ENCODE peak calls at places on chromosomes 12 and 14, in four cellular contexts. M, I, A and X are unnamed samples.

GRCh38 chr14:101024686-101025085 is 121.2 kb upstream of the RTL1 start:
- DNase-seq in M (no peak), I (no peak), A (no peak), X (no peak)

GRCh38 chr14:75906680-75907280 is 75.0 kb downstream of the TGFB3 start:
- DNase-seq in M (peak; percentile 72), I (peak; percentile 48), A (peak; percentile 79), X (peak; percentile 21)

GRCh38 chr14:85214471-85214870 is 315.5 kb upstream of the FLRT2 start:
- DNase-seq in M (peak; percentile 48), I (no peak), A (peak; percentile 4), X (peak; percentile 64)

GRCh38 chr14:105894125-105894977 is 368.0 kb downstream of the TMEM121 start:
- DNase-seq in M (no peak), I (no peak), A (no peak), X (no peak)

GRCh38 chr12:100904270-100904669 is 109.7 kb downstream of the ANO4 start:
- DNase-seq in M (no peak), I (no peak), A (no peak), X (peak; percentile 19)

GRCh38 chr12:57397441-57397840 is 33.4 kb downstream of the R3HDM2 start:
- DNase-seq in M (no peak), I (no peak), A (no peak), X (no peak)

GRCh38 chr12:104544836-104545235 is 88.1 kb downstream of the CHST11 start:
- DNase-seq in M (no peak), I (no peak), A (no peak), X (no peak)

GRCh38 chr12:9951026-9951652 is 19.0 kb upstream of the CLEC2A start:
- DNase-seq in M (no peak), I (no peak), A (no peak), X (no peak)

GRCh38 chr12:51475543-51475942 is 50.9 kb downstream of the SLC4A8 start:
- DNase-seq in M (peak; percentile 28), I (no peak), A (no peak), X (no peak)

GRCh38 chr14:70897475-70897874 is 9.8 kb upstream of the PCNX1 start:
- DNase-seq in M (no peak), I (no peak), A (peak; percentile 89), X (no peak)

GRCh38 chr14:44962573-44963528 is 861 bp downstream of the TOGARAM1 start:
- DNase-seq in M (peak; percentile 33), I (peak; percentile 4), A (peak; percentile 50), X (no peak)

GRCh38 chr12:57193706-57194245 is 22.8 kb upstream of the NXPH4 start:
- DNase-seq in M (no peak), I (no peak), A (no peak), X (no peak)

GRCh38 chr12:92132282-92132681 is 13.4 kb downstream of the BTG1 start:
- DNase-seq in M (no peak), I (no peak), A (no peak), X (no peak)

GRCh38 chr14:96484391-96484790 is 17.8 kb upstream of the PAPOLA start:
- DNase-seq in M (peak; percentile 26), I (no peak), A (no peak), X (peak; percentile 17)

GRCh38 chr12:104809251-104809650 is 148.8 kb downstream of the SLC41A2 start:
- DNase-seq in M (no peak), I (no peak), A (no peak), X (no peak)

GRCh38 chr12:62841841-62842240 is 93.1 kb downstream of the PPM1H start:
- DNase-seq in M (no peak), I (no peak), A (no peak), X (no peak)

GRCh38 chr12:26298785-26299621 is 103.6 kb downstream of the SSPN start:
- DNase-seq in M (peak; percentile 95), I (no peak), A (peak; percentile 74), X (peak; percentile 91)

GRCh38 chr14:30751646-30752416 is 122.5 kb upstream of the COCH start:
- DNase-seq in M (no peak), I (no peak), A (no peak), X (no peak)

GRCh38 chr12:50764116-50764860 is 387 bp downstream of the ATF1 start:
- DNase-seq in M (no peak), I (peak; percentile 60), A (peak; percentile 28), X (peak; percentile 55)

GRCh38 chr12:96883571-96883970 is 23.5 kb upstream of the NEDD1 start:
- DNase-seq in M (peak; percentile 30), I (no peak), A (peak; percentile 12), X (no peak)

GRCh38 chr12:64083285-64084210 is 138.5 kb downstream of the KICS2 start:
- DNase-seq in M (peak; percentile 58), I (no peak), A (peak; percentile 97), X (no peak)

GRCh38 chr14:74501135-74501614 is 7.6 kb downstream of the ISCA2 start:
- DNase-seq in M (peak; percentile 85), I (no peak), A (peak; percentile 82), X (no peak)

GRCh38 chr14:38536376-38537038 is 280.6 kb upstream of the CLEC14A start:
- DNase-seq in M (no peak), I (no peak), A (no peak), X (no peak)

GRCh38 chr14:96160030-96160912 is 44.4 kb upstream of the BDKRB2 start:
- DNase-seq in M (no peak), I (no peak), A (no peak), X (no peak)

GRCh38 chr14:45946251-45946650 is 693.2 kb upstream of the MIS18BP1 start:
- DNase-seq in M (no peak), I (no peak), A (no peak), X (no peak)

GRCh38 chr12:121773011-121773777 is 20.3 kb downstream of the RHOF start:
- DNase-seq in M (peak; percentile 84), I (peak; percentile 59), A (peak; percentile 66), X (peak; percentile 55)

GRCh38 chr12:27821259-27821973 is 41.4 kb upstream of the MANSC4 start:
- DNase-seq in M (peak; percentile 99), I (no peak), A (peak; percentile 86), X (peak; percentile 89)

GRCh38 chr14:77026166-77026929 is 2.2 kb downstream of the IRF2BPL start:
- DNase-seq in M (peak; percentile 37), I (no peak), A (peak; percentile 50), X (no peak)

GRCh38 chr12:29317556-29318363 is 63.2 kb downstream of the ERGIC2 start:
- DNase-seq in M (peak; percentile 96), I (peak; percentile 1), A (peak; percentile 63), X (peak; percentile 62)

GRCh38 chr12:44875954-44876553 is at the start of gene NELL2:
- DNase-seq in M (peak; percentile 40), I (peak; percentile 46), A (peak; percentile 3), X (no peak)

GRCh38 chr12:125210104-125210755 is 145.0 kb downstream of the AACS start:
- DNase-seq in M (no peak), I (no peak), A (no peak), X (no peak)

GRCh38 chr12:62977419-62977818 is 42.5 kb upstream of the PPM1H start:
- DNase-seq in M (peak; percentile 60), I (no peak), A (no peak), X (peak; percentile 58)

GRCh38 chr12:113940357-113940756 is 25.8 kb downstream of the RBM19 start:
- DNase-seq in M (no peak), I (no peak), A (no peak), X (no peak)